ENCODE peak calls at places on chromosomes 3 and 15, in eight cellular contexts. One of them, this sample, is unnamed.
A peak's percentile ranks its signal among the peaks of the same experiment; 100 is the strongest.

GRCh38 chr3:104126864-104127553 is 1239.7 kb upstream of the ALCAM start:
- DNase-seq in ELR: no peak
- DNase-seq in non-pigmented ciliary epithelial cell: no peak
- DNase-seq in fibroblast of mammary gland: no peak
- DNase-seq in head of caudate nucleus: no peak
- DNase-seq in stimulated activated CD4-positive, alpha-beta T cell treated with anti-CD3 and anti-CD28 coated beads, Interleukin-2, amount 100 ng/mL, for 48 hours: no peak
- DNase-seq in osteocyte: no peak
- DNase-seq in SW480: no peak
- DNase-seq in this sample: no peak

GRCh38 chr3:32399030-32399620 is 7.5 kb downstream of the CMTM7 start:
- DNase-seq in ELR: peak; percentile 72
- DNase-seq in non-pigmented ciliary epithelial cell: no peak
- DNase-seq in fibroblast of mammary gland: peak; percentile 72
- DNase-seq in head of caudate nucleus: no peak
- DNase-seq in stimulated activated CD4-positive, alpha-beta T cell treated with anti-CD3 and anti-CD28 coated beads, Interleukin-2, amount 100 ng/mL, for 48 hours: no peak
- DNase-seq in osteocyte: no peak
- DNase-seq in SW480: peak; percentile 37
- DNase-seq in this sample: no peak

GRCh38 chr15:38688761-38689160 is 124.1 kb upstream of the RASGRP1 start:
- DNase-seq in ELR: no peak
- DNase-seq in non-pigmented ciliary epithelial cell: no peak
- DNase-seq in fibroblast of mammary gland: no peak
- DNase-seq in head of caudate nucleus: no peak
- DNase-seq in stimulated activated CD4-positive, alpha-beta T cell treated with anti-CD3 and anti-CD28 coated beads, Interleukin-2, amount 100 ng/mL, for 48 hours: peak; percentile 53
- DNase-seq in osteocyte: no peak
- DNase-seq in SW480: no peak
- DNase-seq in this sample: no peak

GRCh38 chr3:188165596-188165995 is 11.6 kb downstream of the LPP start:
- DNase-seq in ELR: peak; percentile 28
- DNase-seq in non-pigmented ciliary epithelial cell: no peak
- DNase-seq in fibroblast of mammary gland: peak; percentile 40
- DNase-seq in head of caudate nucleus: no peak
- DNase-seq in stimulated activated CD4-positive, alpha-beta T cell treated with anti-CD3 and anti-CD28 coated beads, Interleukin-2, amount 100 ng/mL, for 48 hours: no peak
- DNase-seq in osteocyte: no peak
- DNase-seq in SW480: no peak
- DNase-seq in this sample: no peak

GRCh38 chr3:127228866-127229265 is 35.9 kb downstream of the PRR23E start:
- DNase-seq in ELR: no peak
- DNase-seq in non-pigmented ciliary epithelial cell: no peak
- DNase-seq in fibroblast of mammary gland: no peak
- DNase-seq in head of caudate nucleus: no peak
- DNase-seq in stimulated activated CD4-positive, alpha-beta T cell treated with anti-CD3 and anti-CD28 coated beads, Interleukin-2, amount 100 ng/mL, for 48 hours: no peak
- DNase-seq in osteocyte: no peak
- DNase-seq in SW480: no peak
- DNase-seq in this sample: no peak

GRCh38 chr15:31353931-31354330 is 27.3 kb downstream of the KLF13 start:
- DNase-seq in ELR: no peak
- DNase-seq in non-pigmented ciliary epithelial cell: no peak
- DNase-seq in fibroblast of mammary gland: no peak
- DNase-seq in head of caudate nucleus: peak; percentile 71
- DNase-seq in stimulated activated CD4-positive, alpha-beta T cell treated with anti-CD3 and anti-CD28 coated beads, Interleukin-2, amount 100 ng/mL, for 48 hours: no peak
- DNase-seq in osteocyte: no peak
- DNase-seq in SW480: no peak
- DNase-seq in this sample: no peak

GRCh38 chr3:71728632-71729342 is 3.6 kb upstream of the EIF4E3 start:
- DNase-seq in ELR: peak; percentile 13
- DNase-seq in non-pigmented ciliary epithelial cell: no peak
- DNase-seq in fibroblast of mammary gland: no peak
- DNase-seq in head of caudate nucleus: peak; percentile 68
- DNase-seq in stimulated activated CD4-positive, alpha-beta T cell treated with anti-CD3 and anti-CD28 coated beads, Interleukin-2, amount 100 ng/mL, for 48 hours: no peak
- DNase-seq in osteocyte: no peak
- DNase-seq in SW480: no peak
- DNase-seq in this sample: no peak

GRCh38 chr3:57952208-57952631 is 56.0 kb upstream of the FLNB start:
- DNase-seq in ELR: peak; percentile 70
- DNase-seq in non-pigmented ciliary epithelial cell: peak; percentile 86
- DNase-seq in fibroblast of mammary gland: peak; percentile 88
- DNase-seq in head of caudate nucleus: peak; percentile 55
- DNase-seq in stimulated activated CD4-positive, alpha-beta T cell treated with anti-CD3 and anti-CD28 coated beads, Interleukin-2, amount 100 ng/mL, for 48 hours: no peak
- DNase-seq in osteocyte: no peak
- DNase-seq in SW480: peak; percentile 82
- DNase-seq in this sample: peak; percentile 86

GRCh38 chr3:52086461-52086860 is 30.1 kb upstream of the DUSP7 start:
- DNase-seq in ELR: no peak
- DNase-seq in non-pigmented ciliary epithelial cell: no peak
- DNase-seq in fibroblast of mammary gland: no peak
- DNase-seq in head of caudate nucleus: no peak
- DNase-seq in stimulated activated CD4-positive, alpha-beta T cell treated with anti-CD3 and anti-CD28 coated beads, Interleukin-2, amount 100 ng/mL, for 48 hours: no peak
- DNase-seq in osteocyte: no peak
- DNase-seq in SW480: no peak
- DNase-seq in this sample: no peak

GRCh38 chr3:159726231-159726964 is 262.2 kb upstream of the IL12A start:
- DNase-seq in ELR: peak; percentile 89
- DNase-seq in non-pigmented ciliary epithelial cell: no peak
- DNase-seq in fibroblast of mammary gland: peak; percentile 20
- DNase-seq in head of caudate nucleus: no peak
- DNase-seq in stimulated activated CD4-positive, alpha-beta T cell treated with anti-CD3 and anti-CD28 coated beads, Interleukin-2, amount 100 ng/mL, for 48 hours: no peak
- DNase-seq in osteocyte: no peak
- DNase-seq in SW480: peak; percentile 88
- DNase-seq in this sample: peak; percentile 61

GRCh38 chr3:65126527-65127440 is 439.0 kb upstream of the ADAMTS9 start:
- DNase-seq in ELR: no peak
- DNase-seq in non-pigmented ciliary epithelial cell: no peak
- DNase-seq in fibroblast of mammary gland: peak; percentile 80
- DNase-seq in head of caudate nucleus: no peak
- DNase-seq in stimulated activated CD4-positive, alpha-beta T cell treated with anti-CD3 and anti-CD28 coated beads, Interleukin-2, amount 100 ng/mL, for 48 hours: no peak
- DNase-seq in osteocyte: no peak
- DNase-seq in SW480: peak; percentile 64
- DNase-seq in this sample: peak; percentile 75

GRCh38 chr15:96736384-96736783 is 405.9 kb downstream of the NR2F2 start:
- DNase-seq in ELR: peak; percentile 7
- DNase-seq in non-pigmented ciliary epithelial cell: no peak
- DNase-seq in fibroblast of mammary gland: peak; percentile 1
- DNase-seq in head of caudate nucleus: no peak
- DNase-seq in stimulated activated CD4-positive, alpha-beta T cell treated with anti-CD3 and anti-CD28 coated beads, Interleukin-2, amount 100 ng/mL, for 48 hours: no peak
- DNase-seq in osteocyte: no peak
- DNase-seq in SW480: no peak
- DNase-seq in this sample: no peak

GRCh38 chr3:52769786-52770445 is 824 bp downstream of the NEK4 start:
- DNase-seq in ELR: peak; percentile 32
- DNase-seq in non-pigmented ciliary epithelial cell: no peak
- DNase-seq in fibroblast of mammary gland: peak; percentile 11
- DNase-seq in head of caudate nucleus: peak; percentile 36
- DNase-seq in stimulated activated CD4-positive, alpha-beta T cell treated with anti-CD3 and anti-CD28 coated beads, Interleukin-2, amount 100 ng/mL, for 48 hours: no peak
- DNase-seq in osteocyte: no peak
- DNase-seq in SW480: peak; percentile 14
- DNase-seq in this sample: no peak

GRCh38 chr3:187208159-187208558 is 10.9 kb downstream of the RTP1 start:
- DNase-seq in ELR: peak; percentile 41
- DNase-seq in non-pigmented ciliary epithelial cell: no peak
- DNase-seq in fibroblast of mammary gland: peak; percentile 62
- DNase-seq in head of caudate nucleus: no peak
- DNase-seq in stimulated activated CD4-positive, alpha-beta T cell treated with anti-CD3 and anti-CD28 coated beads, Interleukin-2, amount 100 ng/mL, for 48 hours: no peak
- DNase-seq in osteocyte: no peak
- DNase-seq in SW480: peak; percentile 6
- DNase-seq in this sample: peak; percentile 58

GRCh38 chr3:128060473-128061381 is 8.5 kb downstream of the SEC61A1 start:
- DNase-seq in ELR: peak; percentile 95
- DNase-seq in non-pigmented ciliary epithelial cell: peak; percentile 75
- DNase-seq in fibroblast of mammary gland: peak; percentile 99
- DNase-seq in head of caudate nucleus: no peak
- DNase-seq in stimulated activated CD4-positive, alpha-beta T cell treated with anti-CD3 and anti-CD28 coated beads, Interleukin-2, amount 100 ng/mL, for 48 hours: no peak
- DNase-seq in osteocyte: no peak
- DNase-seq in SW480: no peak
- DNase-seq in this sample: no peak

GRCh38 chr15:50633653-50634052 is 52.9 kb downstream of the TRPM7 start:
- DNase-seq in ELR: no peak
- DNase-seq in non-pigmented ciliary epithelial cell: no peak
- DNase-seq in fibroblast of mammary gland: peak; percentile 9
- DNase-seq in head of caudate nucleus: no peak
- DNase-seq in stimulated activated CD4-positive, alpha-beta T cell treated with anti-CD3 and anti-CD28 coated beads, Interleukin-2, amount 100 ng/mL, for 48 hours: no peak
- DNase-seq in osteocyte: no peak
- DNase-seq in SW480: no peak
- DNase-seq in this sample: no peak

GRCh38 chr15:26889298-26889898 is 22.5 kb downstream of the GABRA5 start:
- DNase-seq in ELR: peak; percentile 53
- DNase-seq in non-pigmented ciliary epithelial cell: peak; percentile 43
- DNase-seq in fibroblast of mammary gland: peak; percentile 78
- DNase-seq in head of caudate nucleus: peak; percentile 65
- DNase-seq in stimulated activated CD4-positive, alpha-beta T cell treated with anti-CD3 and anti-CD28 coated beads, Interleukin-2, amount 100 ng/mL, for 48 hours: peak; percentile 58
- DNase-seq in osteocyte: no peak
- DNase-seq in SW480: peak; percentile 41
- DNase-seq in this sample: peak; percentile 24

This sample was measured in retinal pigment epithelial cell.